ENCODE peak calls at places on chromosomes 6 and 20, in five cellular contexts. W, K, Y, L and H are unnamed samples.

GRCh38 chr6:47048638-47049037 is 6.5 kb upstream of the ADGRF1 start:
- DNase-seq in L (no peak), W (no peak), Y (no peak), K (no peak), H (no peak)

GRCh38 chr6:67009818-67010217 is 1302.8 kb upstream of the EYS start:
- DNase-seq in K (no peak), L (no peak), W (no peak), Y (no peak), H (no peak)

GRCh38 chr20:10705801-10706459 is 32.1 kb upstream of the JAG1 start:
- DNase-seq in K (no peak), Y (no peak), L (no peak), W (no peak), H (no peak)

GRCh38 chr20:19807901-19808300 is 49.8 kb downstream of the RIN2 start:
- DNase-seq in Y (no peak), W (no peak), K (no peak), L (no peak), H (no peak)

GRCh38 chr6:38178584-38178886 is 359.0 kb downstream of the ZFAND3 start:
- DNase-seq in L (no peak), Y (no peak), W (no peak), K (no peak), H (no peak)

GRCh38 chr6:127518710-127519468 is at the start of gene MTCL3:
- DNase-seq in L (no peak), Y (no peak), W (peak; percentile 30), K (no peak), H (peak; percentile 86)

GRCh38 chr20:51221103-51221502 is 198.2 kb upstream of the KCNG1 start:
- DNase-seq in L (no peak), K (no peak), W (no peak), Y (no peak), H (no peak)

GRCh38 chr6:125812394-125813231 is 21.9 kb downstream of the NCOA7 start:
- DNase-seq in W (peak; percentile 88), L (no peak), K (no peak), Y (no peak), H (no peak)

GRCh38 chr6:70599187-70599586 is 32.5 kb downstream of the SDHAF4 start:
- DNase-seq in W (no peak), L (no peak), K (no peak), Y (no peak), H (no peak)